ENCODE peak calls at places on chromosomes 4 and X, in nine cellular contexts. C, I, F, S, G, Q, D, H and W are unnamed samples.

GRCh38 chr4:118835896-118836762 is at the start of gene SEC24D:
- DNase-seq in C (peak; percentile 77), I (peak; percentile 71), F (peak; percentile 92), S (peak; percentile 94), G (peak; percentile 91), Q (peak; percentile 85), D (peak; percentile 89), H (peak; percentile 79), W (peak; percentile 96)

GRCh38 chr4:7761720-7762119 is 177.9 kb downstream of the AFAP1 start:
- DNase-seq in C (no peak), I (peak; percentile 3), F (peak; percentile 81), S (peak; percentile 86), G (peak; percentile 74), Q (peak; percentile 63), D (peak; percentile 65), H (peak; percentile 19), W (peak; percentile 75)

GRCh38 chr4:70705146-70705855 is 16.5 kb upstream of the RUFY3 start:
- DNase-seq in C (peak; percentile 65), I (peak; percentile 33), F (peak; percentile 83), S (peak; percentile 81), G (peak; percentile 84), Q (peak; percentile 54), D (peak; percentile 74), H (peak; percentile 70), W (peak; percentile 85)

GRCh38 chr4:67152976-67153375 is 392.3 kb downstream of the CENPC start:
- DNase-seq in C (no peak), I (no peak), F (no peak), S (no peak), G (no peak), Q (no peak), D (no peak), H (no peak), W (no peak)

GRCh38 chrX:23792861-23793553 is 10.0 kb downstream of the SAT1 start:
- DNase-seq in C (no peak), I (no peak), F (no peak), S (no peak), G (no peak), Q (peak; percentile 33), D (no peak), H (no peak), W (no peak)

GRCh38 chr4:143026459-143027170 is 158.1 kb upstream of the USP38 start:
- DNase-seq in C (no peak), I (no peak), F (no peak), S (no peak), G (no peak), Q (peak; percentile 10), D (no peak), H (no peak), W (peak; percentile 73)

GRCh38 chr4:174559894-174560293 is 37.6 kb upstream of the HPGD start:
- DNase-seq in C (no peak), I (no peak), F (no peak), S (no peak), G (no peak), Q (no peak), D (no peak), H (no peak), W (no peak)

GRCh38 chr4:6474705-6475457 is 2.5 kb upstream of the PPP2R2C start:
- DNase-seq in C (no peak), I (no peak), F (no peak), S (peak; percentile 19), G (peak; percentile 2), Q (no peak), D (peak; percentile 6), H (no peak), W (no peak)

GRCh38 chrX:152819732-152820131 is 10.8 kb downstream of the CETN2 start:
- DNase-seq in C (no peak), I (no peak), F (no peak), S (no peak), G (no peak), Q (peak; percentile 75), D (no peak), H (no peak), W (peak; percentile 75)

GRCh38 chrX:108123591-108124366 is 32.2 kb downstream of the ATG4A start:
- DNase-seq in C (no peak), I (no peak), F (no peak), S (no peak), G (no peak), Q (no peak), D (no peak), H (no peak), W (no peak)